ENCODE peak calls at places on chromosomes 5 and 9, in nine cellular contexts. Y is kidney epithelial cell, M is dorsolateral prefrontal cortex, N is PC-9, U is GM06990, X is IMR-90, W is Calu3, J is cardiac muscle cell, V is A549. Z is an unnamed sample.
A peak's percentile ranks its signal among the peaks of the same experiment; 100 is the strongest.

GRCh38 chr5:95080026-95080425 is 204.9 kb downstream of the MCTP1 start:
- DNase-seq in Y (no peak), M (no peak), N (no peak), U (no peak), X (no peak), W (no peak), J (no peak), V (no peak), Z (no peak)

GRCh38 chr5:176883700-176884570 is 15.2 kb downstream of the HK3 start:
- DNase-seq in Y (no peak), M (peak; percentile 36), N (no peak), U (no peak), X (no peak), W (no peak), J (no peak), V (no peak), Z (no peak)

GRCh38 chr5:36502608-36503007 is 103.8 kb upstream of the SLC1A3 start:
- DNase-seq in Y (peak; percentile 82), M (no peak), N (no peak), U (no peak), X (peak; percentile 82), W (peak; percentile 44), J (no peak), V (no peak), Z (no peak)

GRCh38 chr9:22146604-22147003 is 137.5 kb upstream of the CDKN2B start:
- DNase-seq in Y (no peak), M (no peak), N (no peak), U (no peak), X (no peak), W (no peak), J (no peak), V (no peak), Z (no peak)

GRCh38 chr5:1439388-1440097 is 5.7 kb downstream of the SLC6A3 start:
- DNase-seq in Y (no peak), M (no peak), N (no peak), U (no peak), X (no peak), W (no peak), J (no peak), V (no peak), Z (peak; percentile 35)

GRCh38 chr9:133074111-133074651 is 12.4 kb downstream of the CEL start:
- DNase-seq in Y (no peak), M (no peak), N (no peak), U (no peak), X (peak; percentile 78), W (no peak), J (no peak), V (no peak), Z (no peak)

GRCh38 chr5:56950626-56951130 is 1.2 kb downstream of the MIER3 start:
- DNase-seq in Y (no peak), M (peak; percentile 67), N (peak; percentile 45), U (peak; percentile 59), X (peak; percentile 66), W (peak; percentile 50), J (peak; percentile 72), V (peak; percentile 49), Z (peak; percentile 80)

GRCh38 chr9:70285246-70285645 is 26.5 kb downstream of the SMC5 start:
- DNase-seq in Y (no peak), M (no peak), N (no peak), U (no peak), X (peak; percentile 73), W (no peak), J (no peak), V (no peak), Z (no peak)

GRCh38 chr5:93583799-93584530 is 943 bp downstream of the NR2F1 start:
- DNase-seq in Y (no peak), M (no peak), N (peak; percentile 48), U (no peak), X (peak; percentile 47), W (peak; percentile 73), J (peak; percentile 79), V (peak; percentile 54), Z (no peak)

GRCh38 chr5:27020965-27021364 is 17.4 kb downstream of the CDH9 start:
- DNase-seq in Y (no peak), M (no peak), N (no peak), U (no peak), X (peak; percentile 0), W (no peak), J (peak; percentile 19), V (peak; percentile 34), Z (no peak)
- TF ChIP-seq CTCF in Y (peak; percentile 25), M (peak; percentile 31), N (peak; percentile 51), U (no peak), X (peak; percentile 42), W (no peak), J (peak; percentile 47), V (peak; percentile 47), Z (no peak)

DNA sequence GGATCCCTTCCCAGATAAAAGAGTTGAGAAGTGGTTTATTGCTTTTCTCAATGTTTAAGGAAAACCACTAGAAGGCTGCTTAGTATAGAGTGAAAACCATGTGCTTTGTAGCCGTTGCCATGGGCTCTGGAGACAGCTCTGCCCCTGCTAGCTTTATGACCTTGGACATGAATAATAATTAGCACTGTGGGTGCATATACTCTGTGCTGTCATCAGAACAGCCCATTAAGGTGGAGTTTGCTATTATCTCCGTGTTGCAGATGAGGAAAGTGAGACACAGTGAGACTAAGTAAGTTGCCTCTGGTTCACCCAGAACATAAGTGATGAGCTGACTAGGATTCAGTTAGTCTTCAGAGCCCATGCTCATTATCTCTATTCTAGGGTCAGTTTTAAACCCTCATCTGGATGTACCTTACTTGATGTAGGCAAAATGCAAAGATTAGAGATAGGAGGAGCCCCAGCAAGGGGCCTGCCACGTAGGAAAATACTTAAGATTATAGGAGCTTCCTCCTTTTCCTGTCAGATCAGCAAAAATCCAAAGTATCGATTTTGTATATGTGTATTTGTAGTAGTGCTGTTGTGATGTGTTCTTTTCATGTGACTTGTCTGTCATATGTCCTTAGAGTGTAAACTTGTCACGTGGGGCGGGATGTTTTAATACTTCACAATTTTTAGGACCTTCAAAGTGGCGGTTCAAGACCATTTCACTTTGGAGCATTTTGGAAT is 102.5 kb downstream of the TLE4 start:
- DNase-seq in Y (no peak), M (no peak), N (no peak), U (no peak), X (no peak), W (no peak), J (no peak), V (no peak), Z (no peak)
- TF ChIP-seq CTCF in Y (no peak), M (no peak), N (no peak), U (no peak), X (no peak), W (no peak), J (no peak), V (no peak), Z (no peak)

GRCh38 chr9:108434036-108434435 is 421.8 kb downstream of the ACTL7B start:
- DNase-seq in Y (no peak), M (no peak), N (no peak), U (no peak), X (no peak), W (no peak), J (no peak), V (no peak), Z (no peak)
- TF ChIP-seq CTCF in Y (no peak), M (peak; percentile 15), N (no peak), U (no peak), X (no peak), W (no peak), J (no peak), V (no peak), Z (no peak)

GRCh38 chr5:54603372-54603771 is 85.8 kb downstream of the SNX18 start:
- DNase-seq in Y (no peak), M (no peak), N (no peak), U (no peak), X (no peak), W (no peak), J (no peak), V (no peak), Z (no peak)

GRCh38 chr5:54601393-54601792 is 83.8 kb downstream of the SNX18 start:
- DNase-seq in Y (no peak), M (no peak), N (no peak), U (no peak), X (no peak), W (no peak), J (no peak), V (no peak), Z (no peak)

DNA sequence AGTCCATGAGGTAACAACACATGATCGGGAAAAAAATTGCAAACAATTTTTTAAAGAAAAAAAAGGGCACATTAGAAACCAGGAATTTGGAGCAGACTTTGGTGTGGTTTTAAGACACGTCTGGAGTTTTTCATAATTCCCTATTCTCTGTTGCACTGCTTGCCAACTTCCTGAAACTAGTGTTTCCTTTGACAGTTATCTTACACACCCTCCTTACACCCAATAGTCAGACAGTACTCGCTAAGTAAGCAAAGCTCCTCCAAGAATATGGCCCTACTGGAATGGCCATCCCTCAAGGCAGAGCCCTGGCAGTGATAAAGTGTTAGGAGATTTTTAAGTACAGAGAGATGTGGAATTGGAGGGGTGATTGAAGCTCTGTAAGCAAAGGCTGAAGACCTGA is 84.3 kb downstream of the SNX18 start:
- DNase-seq in Y (no peak), M (no peak), N (no peak), U (no peak), X (no peak), W (no peak), J (no peak), V (no peak), Z (no peak)
- TF ChIP-seq CTCF in Y (no peak), M (no peak), N (no peak), U (no peak), X (no peak), W (no peak), J (no peak), V (no peak), Z (no peak)

GRCh38 chr9:114777841-114778240 is 28.0 kb downstream of the TNFSF15 start:
- DNase-seq in Y (no peak), M (no peak), N (no peak), U (no peak), X (no peak), W (no peak), J (no peak), V (peak; percentile 16), Z (no peak)
- TF ChIP-seq CTCF in Y (no peak), M (no peak), N (no peak), U (no peak), X (no peak), W (no peak), J (no peak), V (no peak), Z (no peak)

GRCh38 chr9:126705311-126705766 is 91.6 kb downstream of the LMX1B start:
- DNase-seq in Y (no peak), M (peak; percentile 87), N (peak; percentile 78), U (peak; percentile 75), X (peak; percentile 38), W (peak; percentile 77), J (peak; percentile 89), V (peak; percentile 71), Z (peak; percentile 76)
- TF ChIP-seq CTCF in Y (peak; percentile 88), M (peak; percentile 86), N (peak; percentile 94), U (peak; percentile 90), X (peak; percentile 78), W (peak; percentile 56), J (peak; percentile 90), V (peak; percentile 80), Z (peak; percentile 78)

GRCh38 chr5:60960591-60960990 is 15.6 kb downstream of the NDUFAF2 start:
- DNase-seq in Y (no peak), M (no peak), N (no peak), U (no peak), X (peak; percentile 46), W (no peak), J (peak; percentile 5), V (peak; percentile 11), Z (no peak)
- TF ChIP-seq CTCF in Y (peak; percentile 69), M (peak; percentile 59), N (peak; percentile 75), U (peak; percentile 42), X (peak; percentile 62), W (peak; percentile 39), J (peak; percentile 70), V (peak; percentile 44), Z (no peak)